ENCODE peak calls at places on chromosomes 4 and X, in five cellular contexts. J is A549, E is breast epithelium, S is GM23248, H is IMR-90. A is an unnamed sample.

GRCh38 chr4:53061467-53061866 is 199.3 kb downstream of the RASL11B start:
- DNase-seq in J (no peak), E (no peak), S (no peak), H (no peak), A (no peak)

GRCh38 chr4:42995343-42995944 is 102.9 kb downstream of the GRXCR1 start:
- DNase-seq in J (peak; percentile 3), E (no peak), S (peak; percentile 59), H (peak; percentile 22), A (no peak)

GRCh38 chr4:139651282-139652194 is 14.1 kb upstream of the MGST2 start:
- DNase-seq in J (peak; percentile 44), E (peak; percentile 60), S (peak; percentile 82), H (peak; percentile 83), A (peak; percentile 57)

GRCh38 chr4:106502106-106502699 is 133.6 kb upstream of the GIMD1 start:
- DNase-seq in J (peak; percentile 18), E (no peak), S (peak; percentile 35), H (peak; percentile 55), A (peak; percentile 1)

GRCh38 chr4:7189475-7190277 is 2.7 kb upstream of the SORCS2 start:
- DNase-seq in J (no peak), E (no peak), S (no peak), H (no peak), A (no peak)

GRCh38 chrX:131942045-131942444 is 81.1 kb upstream of the STK26 start:
- DNase-seq in J (no peak), E (no peak), S (no peak), H (no peak), A (no peak)

GRCh38 chr4:15515106-15515505 is 45.4 kb downstream of the CC2D2A start:
- DNase-seq in J (no peak), E (no peak), S (no peak), H (peak; percentile 27), A (no peak)

GRCh38 chr4:110586137-110586850 is 36.6 kb downstream of the PITX2 start:
- DNase-seq in J (peak; percentile 52), E (no peak), S (peak; percentile 87), H (peak; percentile 69), A (no peak)

GRCh38 chrX:920234-920799 is 289.7 kb downstream of the SHOX start:
- DNase-seq in J (no peak), E (no peak), S (peak; percentile 39), H (no peak), A (no peak)

GRCh38 chr4:146335763-146336412 is 121.5 kb downstream of the REELD1 start:
- DNase-seq in J (no peak), E (no peak), S (peak; percentile 14), H (no peak), A (no peak)

GRCh38 chr4:124943938-124944337 is 231.4 kb upstream of the ANKRD50 start:
- DNase-seq in J (no peak), E (no peak), S (no peak), H (no peak), A (no peak)

GRCh38 chr4:65071532-65071931 is 598.8 kb downstream of the EPHA5 start:
- DNase-seq in J (no peak), E (no peak), S (no peak), H (no peak), A (no peak)

GRCh38 chr4:48216563-48216962 is 53.1 kb downstream of the TEC start:
- DNase-seq in J (no peak), E (no peak), S (no peak), H (no peak), A (no peak)

DNA sequence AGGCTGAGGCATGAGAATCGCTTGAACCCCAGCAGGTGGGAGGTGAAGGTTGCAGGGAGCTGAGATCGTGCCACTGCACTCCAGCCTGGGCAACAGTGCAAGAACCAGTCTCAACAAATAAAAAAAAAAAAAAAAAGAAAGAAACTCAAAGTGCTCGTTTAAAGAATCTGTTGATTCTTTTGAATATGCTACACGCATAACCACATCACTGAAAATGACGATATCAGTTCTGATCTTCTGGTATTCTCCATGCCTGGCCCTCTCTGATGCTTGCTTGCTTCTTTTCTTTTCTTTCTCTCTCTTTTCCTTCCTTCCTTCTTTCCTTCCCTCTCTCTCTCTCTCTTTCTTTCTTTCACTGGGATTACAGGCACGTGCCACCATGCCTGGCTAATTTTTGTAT is 7.3 kb downstream of the AVPR2 start:
- DNase-seq in J (no peak), E (no peak), S (no peak), H (no peak), A (no peak)
- H3K4me1 ChIP-seq in J (no peaks in the 10 kb centered on the region), E (no peaks in the 10 kb centered on the region), S (no peaks in the 10 kb centered on the region), H (no peaks in the 10 kb centered on the region), A (peaks cover 6% of the 10 kb centered on the region)

DNA sequence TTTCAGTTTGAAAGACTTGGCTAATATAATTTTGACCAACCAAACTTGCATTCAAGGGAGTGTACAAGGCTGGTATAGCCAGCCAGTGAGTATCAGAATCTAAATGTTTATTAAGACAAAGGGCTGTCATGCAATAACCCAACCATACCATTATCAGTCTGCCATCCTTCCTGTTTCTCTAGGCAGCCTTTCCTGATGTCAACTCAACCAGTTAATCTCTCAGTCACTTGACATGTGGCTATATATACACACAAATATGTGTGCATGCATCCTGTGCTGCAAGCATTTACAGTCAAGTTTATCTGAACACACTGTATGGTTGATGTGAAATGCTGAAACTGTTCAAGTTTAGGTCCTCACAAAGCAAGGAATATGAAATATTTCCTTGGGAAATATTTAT is 17.2 kb downstream of the BTK start:
- DNase-seq in J (no peak), E (no peak), S (no peak), H (no peak), A (no peak)
- H3K27ac ChIP-seq in J (no peak overlapping the region), E (no peak overlapping the region), S (no peak overlapping the region), H (no peak overlapping the region), A (no peak overlapping the region)

GRCh38 chr4:185773419-185773818 is 38.6 kb downstream of the SORBS2 start:
- DNase-seq in J (no peak), E (peak; percentile 38), S (no peak), H (no peak), A (no peak)
- H3K4me1 ChIP-seq in J (peaks cover 17% of the 10 kb centered on the region), E (no peaks in the 10 kb centered on the region), S (peaks cover 32% of the 10 kb centered on the region), H (peaks cover 2% of the 10 kb centered on the region), A (no peaks in the 10 kb centered on the region)

GRCh38 chr4:665381-665750 is 8.7 kb downstream of the ATP5ME start:
- DNase-seq in J (no peak), E (no peak), S (no peak), H (no peak), A (peak; percentile 30)

GRCh38 chr4:664713-665231 is 9.3 kb downstream of the ATP5ME start:
- DNase-seq in J (no peak), E (no peak), S (no peak), H (no peak), A (peak; percentile 16)

GRCh38 chr4:666822-667544 is 7.1 kb downstream of the ATP5ME start:
- DNase-seq in J (no peak), E (no peak), S (no peak), H (no peak), A (peak; percentile 22)

GRCh38 chr4:666436-666810 is 7.7 kb downstream of the ATP5ME start:
- DNase-seq in J (no peak), E (no peak), S (no peak), H (no peak), A (no peak)

GRCh38 chr4:665751-666435 is 8.2 kb downstream of the ATP5ME start:
- DNase-seq in J (no peak), E (no peak), S (no peak), H (no peak), A (no peak)
- H3K27ac ChIP-seq in J (no peak overlapping the region), E (no peak overlapping the region), S (no peak overlapping the region), H (no peak overlapping the region), A (no peak overlapping the region)

GRCh38 chr4:3329887-3330286 is 37.1 kb downstream of the RGS12 start:
- DNase-seq in J (no peak), E (peak; percentile 2), S (no peak), H (no peak), A (no peak)
- H3K4me1 ChIP-seq in J (no peaks in the 10 kb centered on the region), E (no peaks in the 10 kb centered on the region), S (no peaks in the 10 kb centered on the region), H (peaks cover 3% of the 10 kb centered on the region), A (no peaks in the 10 kb centered on the region)

GRCh38 chr4:76310683-76311082 is 4.2 kb downstream of the STBD1 start:
- DNase-seq in J (no peak), E (no peak), S (no peak), H (no peak), A (no peak)

GRCh38 chr4:76315267-76315918 is 8.9 kb downstream of the STBD1 start:
- DNase-seq in J (no peak), E (no peak), S (no peak), H (no peak), A (no peak)

GRCh38 chr4:76311896-76312331 is 5.4 kb downstream of the STBD1 start:
- DNase-seq in J (no peak), E (no peak), S (peak; percentile 14), H (no peak), A (no peak)

GRCh38 chr4:76309939-76310549 is 3.5 kb downstream of the STBD1 start:
- DNase-seq in J (no peak), E (no peak), S (no peak), H (no peak), A (no peak)

GRCh38 chr4:76312457-76312856 is 5.9 kb downstream of the STBD1 start:
- DNase-seq in J (no peak), E (no peak), S (no peak), H (no peak), A (no peak)
- H3K27ac ChIP-seq in J (no peak overlapping the region), E (no peak overlapping the region), S (no peak overlapping the region), H (no peak overlapping the region), A (no peak overlapping the region)

DNA sequence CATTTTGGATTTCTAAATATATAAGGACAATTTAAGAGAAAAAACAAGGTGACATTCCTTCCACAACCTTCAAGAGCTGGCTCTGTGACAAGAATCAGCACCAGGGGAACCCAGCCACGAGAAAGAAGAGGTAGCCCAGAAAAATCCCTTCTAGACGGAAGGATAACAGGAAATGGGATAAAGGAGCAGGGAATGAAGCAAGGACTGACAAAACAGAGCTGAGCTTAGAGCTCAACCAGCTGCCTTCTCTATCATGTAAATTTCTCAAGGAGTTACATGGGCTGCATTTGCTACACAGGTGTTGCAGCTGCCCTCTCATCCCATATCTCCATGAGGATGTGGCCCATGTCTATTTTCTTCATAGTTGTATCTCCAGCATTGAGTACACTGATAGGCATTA is 154.2 kb upstream of the PRDX4 start:
- DNase-seq in J (no peak), E (no peak), S (no peak), H (no peak), A (no peak)
- H3K4me1 ChIP-seq in J (no peaks in the 10 kb centered on the region), E (no peaks in the 10 kb centered on the region), S (no peaks in the 10 kb centered on the region), H (no peaks in the 10 kb centered on the region), A (no peaks in the 10 kb centered on the region)